ENCODE peak calls at places on chromosomes 4 and X, in eight cellular contexts. B is nephron progenitor cell, Q is neural crest cell, D is tibial nerve, K is Caco-2, F is WERI-Rb-1, A is astrocyte of the spinal cord, G is lung. H is an unnamed sample.

GRCh38 chrX:38376747-38377146 is 24.3 kb downstream of the OTC start:
- DNase-seq in B (no peak), Q (no peak), D (no peak), K (no peak), F (no peak), A (no peak), G (no peak), H (no peak)

GRCh38 chr4:64125354-64125753 is 283.9 kb downstream of the TECRL start:
- DNase-seq in B (no peak), Q (no peak), D (no peak), K (no peak), F (no peak), A (no peak), G (no peak), H (no peak)

GRCh38 chr4:129950217-129950616 is 854.3 kb downstream of the C4orf33 start:
- DNase-seq in B (no peak), Q (no peak), D (no peak), K (no peak), F (no peak), A (no peak), G (no peak), H (no peak)

GRCh38 chrX:154002215-154002719 is 17.4 kb downstream of the IRAK1 start:
- DNase-seq in B (no peak), Q (no peak), D (peak), K (no peak), F (no peak), A (peak), G (no peak), H (no peak)

GRCh38 chrX:153968754-153969124 is 2.9 kb downstream of the HCFC1 start:
- DNase-seq in B (peak), Q (no peak), D (no peak), K (no peak), F (peak), A (peak), G (no peak), H (no peak)

GRCh38 chrX:132953358-132953757 is 5.1 kb downstream of the HS6ST2 start:
- DNase-seq in B (no peak), Q (no peak), D (no peak), K (no peak), F (no peak), A (no peak), G (no peak), H (no peak)

GRCh38 chrX:40908026-40908425 is 172.7 kb upstream of the MED14 start:
- DNase-seq in B (no peak), Q (no peak), D (no peak), K (no peak), F (no peak), A (peak), G (no peak), H (no peak)

GRCh38 chrX:35890699-35891098 is 28.8 kb upstream of the CFAP47 start:
- DNase-seq in B (peak), Q (no peak), D (no peak), K (peak), F (peak), A (peak), G (peak), H (no peak)

GRCh38 chr4:188428935-188429334 is 289.7 kb downstream of the TRIML1 start:
- DNase-seq in B (no peak), Q (no peak), D (no peak), K (peak), F (no peak), A (no peak), G (no peak), H (no peak)

GRCh38 chr4:145785391-145786008 is 105.6 kb downstream of the C4orf51 start:
- DNase-seq in B (no peak), Q (no peak), D (no peak), K (no peak), F (no peak), A (peak), G (no peak), H (no peak)

GRCh38 chr4:81030061-81030616 is 369 bp upstream of the BMP3 start:
- DNase-seq in B (no peak), Q (no peak), D (no peak), K (no peak), F (no peak), A (no peak), G (no peak), H (no peak)

GRCh38 chr4:69025191-69025998 is 70.9 kb upstream of the UGT2B7 start:
- DNase-seq in B (peak), Q (peak), D (no peak), K (peak), F (peak), A (no peak), G (no peak), H (no peak)

GRCh38 chr4:66613591-66613990 is 931.7 kb downstream of the CENPC start:
- DNase-seq in B (no peak), Q (no peak), D (no peak), K (no peak), F (no peak), A (no peak), G (no peak), H (no peak)

GRCh38 chrX:78029663-78030062 is 60.2 kb upstream of the PGAM4 start:
- DNase-seq in B (peak), Q (peak), D (no peak), K (peak), F (peak), A (peak), G (no peak), H (no peak)

GRCh38 chr4:1192091-1192492 is 19.7 kb upstream of the SPON2 start:
- DNase-seq in B (no peak), Q (no peak), D (peak), K (no peak), F (peak), A (peak), G (peak), H (no peak)

GRCh38 chrX:46617906-46618305 is 44.3 kb downstream of the CHST7 start:
- DNase-seq in B (no peak), Q (no peak), D (no peak), K (no peak), F (no peak), A (no peak), G (no peak), H (no peak)

GRCh38 chr4:2570551-2571222 is 34.2 kb downstream of the FAM193A start:
- DNase-seq in B (no peak), Q (no peak), D (no peak), K (no peak), F (no peak), A (no peak), G (no peak), H (no peak)

GRCh38 chr4:181971973-181972372 is 271.2 kb upstream of the TENM3 start:
- DNase-seq in B (no peak), Q (no peak), D (no peak), K (no peak), F (no peak), A (no peak), G (no peak), H (no peak)

GRCh38 chr4:18039113-18039512 is 17.6 kb upstream of the LCORL start:
- DNase-seq in B (no peak), Q (no peak), D (no peak), K (no peak), F (no peak), A (no peak), G (no peak), H (no peak)

GRCh38 chr4:74631338-74631737 is 163.0 kb downstream of the BTC start:
- DNase-seq in B (no peak), Q (no peak), D (no peak), K (peak), F (no peak), A (no peak), G (no peak), H (no peak)

GRCh38 chr4:121484633-121485032 is 103.8 kb upstream of the QRFPR start:
- DNase-seq in B (peak), Q (no peak), D (no peak), K (peak), F (peak), A (peak), G (no peak), H (no peak)

GRCh38 chr4:146059865-146060264 is 115.7 kb upstream of the LSM6 start:
- DNase-seq in B (no peak), Q (no peak), D (no peak), K (no peak), F (no peak), A (no peak), G (no peak), H (peak)

GRCh38 chr4:151218343-151218742 is 58.6 kb upstream of the PRSS48 start:
- DNase-seq in B (no peak), Q (no peak), D (no peak), K (no peak), F (peak), A (peak), G (no peak), H (no peak)

GRCh38 chr4:95048296-95048695 is 290.5 kb downstream of the BMPR1B start:
- DNase-seq in B (no peak), Q (no peak), D (no peak), K (no peak), F (no peak), A (peak), G (no peak), H (no peak)

GRCh38 chrX:1537031-1537715 is at the start of gene P2RY8:
- DNase-seq in B (no peak), Q (no peak), D (peak), K (no peak), F (no peak), A (no peak), G (peak), H (peak)

GRCh38 chrX:24759786-24760185 is 66.1 kb downstream of the POLA1 start:
- DNase-seq in B (no peak), Q (no peak), D (no peak), K (no peak), F (no peak), A (no peak), G (no peak), H (no peak)

GRCh38 chr4:25485104-25485503 is 108.0 kb downstream of the ANAPC4 start:
- DNase-seq in B (no peak), Q (no peak), D (no peak), K (no peak), F (no peak), A (no peak), G (no peak), H (no peak)

GRCh38 chr4:168496834-168497233 is at the start of gene PALLD:
- DNase-seq in B (peak), Q (no peak), D (no peak), K (no peak), F (peak), A (peak), G (no peak), H (no peak)

GRCh38 chr4:125085-125820 is 952 bp downstream of the ZNF718 start:
- DNase-seq in B (peak), Q (no peak), D (no peak), K (peak), F (peak), A (peak), G (peak), H (no peak)

GRCh38 chr4:54100607-54101189 is 735 bp downstream of the GSX2 start:
- DNase-seq in B (peak), Q (no peak), D (no peak), K (peak), F (no peak), A (no peak), G (no peak), H (no peak)

GRCh38 chr4:156718226-156718625 is 253.4 kb downstream of the PDGFC start:
- DNase-seq in B (no peak), Q (no peak), D (no peak), K (no peak), F (no peak), A (no peak), G (no peak), H (no peak)

GRCh38 chr4:103895876-103896465 is 176.2 kb upstream of the TACR3 start:
- DNase-seq in B (no peak), Q (no peak), D (no peak), K (no peak), F (no peak), A (no peak), G (no peak), H (no peak)

GRCh38 chr4:3387943-3388348 is 53.8 kb upstream of the HGFAC start:
- DNase-seq in B (no peak), Q (no peak), D (peak), K (no peak), F (no peak), A (peak), G (peak), H (no peak)

GRCh38 chr4:1337376-1337831 is 9.6 kb upstream of the UVSSA start:
- DNase-seq in B (no peak), Q (no peak), D (no peak), K (peak), F (no peak), A (no peak), G (no peak), H (no peak)

GRCh38 chr4:105135746-105136145 is 10.9 kb upstream of the TET2 start:
- DNase-seq in B (no peak), Q (no peak), D (no peak), K (no peak), F (no peak), A (no peak), G (no peak), H (no peak)

GRCh38 chr4:141140271-141141205 is 7.3 kb upstream of the RNF150 start:
- DNase-seq in B (no peak), Q (no peak), D (no peak), K (no peak), F (no peak), A (peak), G (no peak), H (no peak)

GRCh38 chr4:105102026-105102425 is 44.6 kb upstream of the TET2 start:
- DNase-seq in B (no peak), Q (no peak), D (no peak), K (no peak), F (no peak), A (no peak), G (no peak), H (no peak)

GRCh38 chr4:126705271-126705670 is 927.5 kb upstream of the INTU start:
- DNase-seq in B (no peak), Q (no peak), D (no peak), K (no peak), F (no peak), A (peak), G (no peak), H (no peak)

GRCh38 chr4:91116861-91117260 is 989.7 kb downstream of the CCSER1 start:
- DNase-seq in B (no peak), Q (no peak), D (no peak), K (no peak), F (no peak), A (peak), G (no peak), H (no peak)
- TF ChIP-seq CTCF in B (no peak), Q (peak), D (no peak), K (no peak), F (peak), A (peak), G (no peak), H (no peak)

GRCh38 chrX:15072259-15072658 is 197.6 kb downstream of the ASB9 start:
- DNase-seq in B (no peak), Q (no peak), D (no peak), K (no peak), F (no peak), A (no peak), G (no peak), H (no peak)

GRCh38 chrX:15073313-15073712 is 196.6 kb downstream of the ASB9 start:
- DNase-seq in B (no peak), Q (no peak), D (no peak), K (no peak), F (no peak), A (no peak), G (no peak), H (no peak)

GRCh38 chrX:15072880-15073279 is 197.0 kb downstream of the ASB9 start:
- DNase-seq in B (no peak), Q (no peak), D (no peak), K (no peak), F (no peak), A (no peak), G (no peak), H (no peak)
- TF ChIP-seq CTCF in B (no peak), Q (no peak), D (no peak), K (no peak), F (no peak), A (no peak), G (no peak), H (no peak)

DNA sequence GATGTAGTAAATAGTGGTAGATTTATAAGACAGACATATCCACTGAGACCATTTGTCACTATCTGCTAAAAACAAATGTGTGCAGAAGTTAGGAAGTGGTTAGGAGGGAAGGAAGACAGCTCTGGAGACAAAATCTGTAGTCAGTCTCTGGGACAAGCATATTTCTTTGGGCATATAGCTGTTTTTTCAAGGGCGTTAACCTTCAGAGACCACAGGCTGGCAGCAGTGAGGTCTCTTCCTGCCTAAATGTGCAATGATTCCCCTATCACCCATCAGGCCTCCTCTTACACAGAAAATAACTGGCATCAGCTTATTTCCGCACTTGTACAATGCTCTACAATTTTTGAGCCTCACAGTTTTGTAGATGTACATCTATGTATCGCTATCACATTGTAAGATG is 6.5 kb downstream of the TMEM150C start:
- DNase-seq in B (no peak), Q (no peak), D (no peak), K (peak), F (no peak), A (no peak), G (no peak), H (no peak)
- TF ChIP-seq CTCF in B (no peak), Q (no peak), D (no peak), K (peak), F (peak), A (no peak), G (no peak), H (no peak)

GRCh38 chr4:128220286-128221235 is 67.1 kb downstream of the PGRMC2 start:
- DNase-seq in B (no peak), Q (no peak), D (no peak), K (no peak), F (no peak), A (peak), G (no peak), H (no peak)
- TF ChIP-seq CTCF in B (no peak), Q (peak), D (no peak), K (no peak), F (peak), A (peak), G (no peak), H (peak)

DNA sequence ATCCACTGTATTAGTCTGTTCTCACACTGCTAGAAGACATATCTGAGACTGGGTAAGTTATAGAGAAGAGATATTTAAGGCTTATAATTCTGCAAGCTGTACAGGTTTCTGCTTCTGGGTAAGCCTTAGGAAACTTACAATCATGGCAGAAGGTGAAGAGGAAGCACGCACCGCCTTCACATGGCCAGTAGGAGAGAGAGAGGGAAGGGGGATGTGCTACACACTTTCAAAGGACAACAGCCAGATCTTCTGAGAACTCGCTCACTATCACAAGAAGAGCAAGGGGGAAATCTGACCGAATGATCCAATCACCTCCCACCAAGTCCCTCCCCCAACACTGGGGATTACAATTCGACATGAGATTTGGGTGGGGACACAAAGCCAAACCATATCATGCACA is 13.0 kb downstream of the FRYL start:
- DNase-seq in B (no peak), Q (no peak), D (no peak), K (no peak), F (no peak), A (no peak), G (no peak), H (no peak)
- TF ChIP-seq CTCF in B (no peak), Q (peak), D (no peak), K (peak), F (peak), A (peak), G (no peak), H (peak)

GRCh38 chrX:125826774-125827451 is 339.2 kb downstream of the DCAF12L2 start:
- DNase-seq in B (no peak), Q (no peak), D (no peak), K (no peak), F (peak), A (no peak), G (no peak), H (no peak)

GRCh38 chrX:125826080-125826479 is 340.0 kb downstream of the DCAF12L2 start:
- DNase-seq in B (no peak), Q (no peak), D (no peak), K (no peak), F (no peak), A (no peak), G (no peak), H (no peak)
- TF ChIP-seq CTCF in B (peak), Q (peak), D (no peak), K (no peak), F (peak), A (no peak), G (no peak), H (no peak)

DNA sequence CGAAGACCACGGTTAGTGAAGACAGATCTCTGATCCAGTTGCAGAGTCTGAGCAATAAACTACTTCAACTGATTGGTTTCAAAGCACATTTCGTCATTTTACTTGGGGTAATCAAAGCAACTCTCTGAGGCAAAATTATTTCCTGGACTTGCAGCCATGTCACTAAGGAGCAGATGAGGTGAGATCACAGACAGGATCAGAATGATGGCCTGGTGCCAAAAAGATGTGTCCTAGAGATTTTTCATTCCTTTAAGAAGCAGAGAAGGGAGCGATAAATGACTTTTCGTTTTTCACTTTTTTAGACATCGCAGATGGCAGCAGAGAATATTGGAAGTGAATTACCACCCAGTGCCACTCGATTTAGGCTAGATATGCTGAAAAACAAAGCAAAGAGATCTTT is 83.9 kb downstream of the PTTG2 start:
- DNase-seq in B (no peak), Q (no peak), D (no peak), K (no peak), F (no peak), A (no peak), G (no peak), H (no peak)
- TF ChIP-seq CTCF in B (no peak), Q (no peak), D (no peak), K (no peak), F (no peak), A (no peak), G (no peak), H (no peak)

GRCh38 chrX:152871260-152871659 is 26.6 kb upstream of the ZNF185 start:
- DNase-seq in B (no peak), Q (no peak), D (no peak), K (no peak), F (no peak), A (no peak), G (no peak), H (no peak)
- TF ChIP-seq CTCF in B (no peak), Q (no peak), D (no peak), K (no peak), F (no peak), A (no peak), G (no peak), H (no peak)

GRCh38 chr4:175330236-175330635 is 412.1 kb downstream of the ADAM29 start:
- DNase-seq in B (no peak), Q (no peak), D (no peak), K (no peak), F (no peak), A (no peak), G (no peak), H (no peak)
- TF ChIP-seq CTCF in B (no peak), Q (no peak), D (no peak), K (no peak), F (no peak), A (no peak), G (no peak), H (no peak)